ENCODE peak calls at places on chromosomes 5 and 9, in five cellular contexts. B, T, O, F and R are unnamed samples.

GRCh38 chr5:11468334-11469039 is 435.8 kb downstream of the CTNND2 start:
- DNase-seq in T (no peak), F (no peak), O (no peak), B (no peak), R (no peak)

GRCh38 chr5:154044585-154044984 is 5.8 kb downstream of the MFAP3 start:
- DNase-seq in O (no peak), T (no peak), B (no peak), F (no peak), R (no peak)

GRCh38 chr9:133230093-133230492 is 21.0 kb upstream of the OBP2B start:
- DNase-seq in F (no peak), O (no peak), B (no peak), T (no peak), R (no peak)

GRCh38 chr9:92619601-92620300 is 50.2 kb downstream of the IPPK start:
- DNase-seq in B (no peak), F (no peak), T (no peak), O (no peak), R (no peak)

GRCh38 chr9:114803459-114803858 is 2.4 kb downstream of the TNFSF15 start:
- DNase-seq in F (no peak), O (no peak), B (no peak), T (no peak), R (no peak)

GRCh38 chr5:16855475-16855874 is 80.6 kb downstream of the MYO10 start:
- DNase-seq in B (no peak), O (peak; percentile 83), T (no peak), F (no peak), R (no peak)

GRCh38 chr9:13149454-13149853 is 130.0 kb downstream of the MPDZ start:
- DNase-seq in O (no peak), F (peak; percentile 74), B (no peak), T (no peak), R (no peak)

GRCh38 chr9:99491408-99492259 is 269.6 kb downstream of the SEC61B start:
- DNase-seq in T (no peak), B (peak; percentile 18), O (no peak), F (no peak), R (no peak)

GRCh38 chr5:125075567-125075966 is 329.1 kb upstream of the ZNF608 start:
- DNase-seq in F (no peak), B (no peak), O (no peak), T (no peak), R (no peak)

GRCh38 chr5:95928724-95929253 is 32.9 kb downstream of the ELL2 start:
- DNase-seq in T (no peak), O (no peak), F (no peak), B (no peak), R (no peak)

GRCh38 chr9:127183814-127184582 is 61.6 kb upstream of the ANGPTL2 start:
- DNase-seq in F (peak; percentile 56), O (peak; percentile 62), B (no peak), T (no peak), R (no peak)

GRCh38 chr5:136631176-136631575 is 265.8 kb upstream of the TRPC7 start:
- DNase-seq in O (peak; percentile 40), B (no peak), T (no peak), F (no peak), R (no peak)

GRCh38 chr5:108617467-108618435 is 129.9 kb upstream of the FER start:
- DNase-seq in T (no peak), B (no peak), O (no peak), F (no peak), R (no peak)

GRCh38 chr5:149414405-149415244 is 35.5 kb upstream of the IL17B start:
- DNase-seq in B (no peak), F (peak; percentile 76), T (no peak), O (no peak), R (no peak)

GRCh38 chr9:110984890-110985437 is 53.3 kb downstream of the LPAR1 start:
- DNase-seq in B (no peak), O (no peak), F (no peak), T (no peak), R (no peak)

GRCh38 chr9:127133739-127134167 is 11.3 kb upstream of the ANGPTL2 start:
- DNase-seq in B (peak; percentile 85), O (no peak), T (no peak), F (peak; percentile 84), R (peak; percentile 67)

GRCh38 chr5:31047007-31047406 is 146.5 kb upstream of the CDH6 start:
- DNase-seq in B (no peak), O (no peak), T (no peak), F (no peak), R (no peak)

GRCh38 chr5:31172881-31173280 is 20.6 kb upstream of the CDH6 start:
- DNase-seq in T (no peak), O (no peak), B (no peak), F (no peak), R (no peak)

GRCh38 chr9:87193925-87194380 is 246.6 kb upstream of the GAS1 start:
- DNase-seq in F (no peak), O (no peak), T (no peak), B (peak; percentile 54), R (no peak)

GRCh38 chr5:5795074-5795779 is 372.8 kb downstream of the ICE1 start:
- DNase-seq in F (peak; percentile 72), T (peak; percentile 67), B (no peak), O (no peak), R (no peak)

GRCh38 chr9:136175745-136176290 is 29.1 kb downstream of the LHX3 start:
- DNase-seq in O (no peak), T (no peak), F (no peak), B (no peak), R (no peak)

GRCh38 chr5:78613756-78614155 is 34.8 kb downstream of the LHFPL2 start:
- DNase-seq in T (no peak), F (no peak), O (no peak), B (no peak), R (no peak)

GRCh38 chr9:7273575-7273974 is 515.8 kb downstream of the KDM4C start:
- DNase-seq in B (peak; percentile 6), O (no peak), F (no peak), T (no peak), R (no peak)

GRCh38 chr9:89639367-89639795 is 34.6 kb downstream of the GADD45G start:
- DNase-seq in F (peak; percentile 93), O (no peak), B (no peak), T (no peak), R (peak; percentile 59)
- TF ChIP-seq CTCF in F (no peak), O (no peak), B (no peak), T (no peak), R (no peak)

GRCh38 chr9:130484362-130485072 is 39.8 kb downstream of the ASS1 start:
- DNase-seq in T (no peak), B (no peak), O (no peak), F (no peak), R (no peak)
- H3K27ac ChIP-seq in T (no peak overlapping the region), B (no peak overlapping the region), O (no peak overlapping the region), F (no peak overlapping the region), R (peak overlapping the region; percentile 61)

GRCh38 chr9:124040186-124040920 is 28.8 kb downstream of the LHX2 start:
- DNase-seq in B (no peak), O (no peak), F (no peak), T (no peak), R (no peak)

GRCh38 chr9:124036578-124036977 is 25.0 kb downstream of the LHX2 start:
- DNase-seq in B (no peak), T (no peak), O (no peak), F (no peak), R (no peak)

GRCh38 chr9:124038790-124039633 is 27.4 kb downstream of the LHX2 start:
- DNase-seq in B (no peak), T (no peak), F (no peak), O (no peak), R (no peak)

GRCh38 chr9:124038239-124038638 is 26.7 kb downstream of the LHX2 start:
- DNase-seq in T (no peak), B (no peak), F (no peak), O (no peak), R (no peak)

DNA sequence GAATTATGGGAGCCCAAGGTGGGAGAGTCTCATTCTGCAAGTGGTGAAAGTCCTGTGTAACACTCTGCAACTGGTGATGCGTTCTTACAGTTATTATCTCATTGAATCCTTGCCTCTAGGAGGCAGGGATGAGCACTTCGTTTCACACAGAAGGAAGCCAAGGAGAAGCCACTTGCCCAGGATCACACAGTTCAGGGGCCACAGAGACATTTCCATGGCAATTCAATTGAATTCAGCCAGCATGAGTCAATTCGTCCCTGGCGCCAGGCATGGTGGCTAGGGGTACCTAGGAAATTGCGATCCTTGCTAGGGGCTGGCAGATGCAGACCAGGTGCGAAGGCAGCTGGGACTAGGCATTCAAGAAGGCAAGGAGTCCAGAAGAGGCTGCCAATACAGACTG is 26.2 kb downstream of the LHX2 start:
- DNase-seq in B (no peak), T (no peak), O (no peak), F (no peak), R (no peak)
- TF ChIP-seq CTCF in B (no peak), T (no peak), O (no peak), F (no peak), R (no peak)

GRCh38 chr9:74562611-74563010 is 65.5 kb downstream of the RORB start:
- DNase-seq in B (no peak), F (no peak), T (no peak), O (no peak), R (no peak)
- H3K27ac ChIP-seq in B (no peak overlapping the region), F (no peak overlapping the region), T (no peak overlapping the region), O (no peak overlapping the region), R (no peak overlapping the region)